ENCODE peak calls at places on chromosome X, in four cellular contexts. M is psoas muscle, S is brain microvascular endothelial cell, G is neural progenitor cell. T is an unnamed sample.

GRCh38 chrX:150127216-150127615 is 188.9 kb upstream of the EOLA2 start:
- DNase-seq in M (no peak), S (no peak), G (no peak), T (no peak)

GRCh38 chrX:69361286-69361926 is 142.7 kb upstream of the NALF2 start:
- DNase-seq in M (no peak), S (no peak), G (no peak), T (no peak)

GRCh38 chrX:115364625-115365024 is 75.1 kb downstream of the LUZP4 start:
- DNase-seq in M (no peak), S (no peak), G (no peak), T (no peak)

GRCh38 chrX:129984196-129984962 is 1.9 kb downstream of the BCORL1 start:
- DNase-seq in M (peak; percentile 66), S (no peak), G (peak; percentile 43), T (no peak)

GRCh38 chrX:53247928-53248327 is 22.9 kb upstream of the KDM5C start:
- DNase-seq in M (no peak), S (no peak), G (no peak), T (no peak)

GRCh38 chrX:129522184-129523059 is 868 bp downstream of the SMARCA1 start:
- DNase-seq in M (peak; percentile 68), S (peak; percentile 45), G (peak; percentile 80), T (no peak)

GRCh38 chrX:128396601-128397000 is 344.4 kb upstream of the ACTRT1 start:
- DNase-seq in M (no peak), S (no peak), G (no peak), T (no peak)

GRCh38 chrX:57925806-57926205 is 15.5 kb upstream of the ZXDA start:
- DNase-seq in M (no peak), S (no peak), G (no peak), T (no peak)

GRCh38 chrX:100946521-100946920 is 17.8 kb upstream of the XKRX start:
- DNase-seq in M (no peak), S (no peak), G (no peak), T (no peak)

GRCh38 chrX:54413753-54414152 is 26.5 kb upstream of the TSR2 start:
- DNase-seq in M (no peak), S (no peak), G (no peak), T (no peak)

GRCh38 chrX:1507511-1508463 is 29.2 kb downstream of the P2RY8 start:
- DNase-seq in M (no peak), S (no peak), G (no peak), T (no peak)

GRCh38 chrX:97691901-97692455 is 808.3 kb downstream of the RPA4 start:
- DNase-seq in M (no peak), S (no peak), G (peak; percentile 62), T (no peak)

GRCh38 chrX:101482296-101482695 is 3.0 kb upstream of the ARMCX4 start:
- DNase-seq in M (no peak), S (peak; percentile 18), G (no peak), T (no peak)

GRCh38 chrX:47093248-47093647 is 15.0 kb downstream of the RGN start:
- DNase-seq in M (no peak), S (peak; percentile 20), G (peak; percentile 29), T (peak; percentile 8)

GRCh38 chrX:110944323-110944761 is 148.7 kb upstream of the CHRDL1 start:
- DNase-seq in M (peak; percentile 50), S (no peak), G (peak; percentile 61), T (no peak)

GRCh38 chrX:129654652-129655546 is at the start of gene APLN:
- DNase-seq in M (peak; percentile 69), S (no peak), G (peak; percentile 71), T (no peak)

GRCh38 chrX:39946822-39947221 is 150.9 kb downstream of the BCOR start:
- DNase-seq in M (no peak), S (peak; percentile 82), G (no peak), T (no peak)

GRCh38 chrX:106606583-106606982 is 5.2 kb upstream of the RADX start:
- DNase-seq in M (no peak), S (no peak), G (no peak), T (no peak)

GRCh38 chrX:105696870-105697269 is 125.5 kb upstream of the NRK start:
- DNase-seq in M (no peak), S (no peak), G (no peak), T (no peak)

GRCh38 chrX:8044861-8045434 is 117.7 kb upstream of the PNPLA4 start:
- DNase-seq in M (no peak), S (peak; percentile 0), G (no peak), T (no peak)

GRCh38 chrX:155865193-155865592 is 16.0 kb upstream of the VAMP7 start:
- DNase-seq in M (no peak), S (no peak), G (no peak), T (no peak)

GRCh38 chrX:104270916-104271512 is 16.3 kb upstream of the ESX1 start:
- DNase-seq in M (no peak), S (peak; percentile 17), G (peak; percentile 65), T (no peak)

GRCh38 chrX:71492086-71493065 is 40.5 kb upstream of the OGT start:
- DNase-seq in M (peak; percentile 73), S (peak; percentile 51), G (no peak), T (no peak)

GRCh38 chrX:1185556-1185955 is 26.9 kb downstream of the CRLF2 start:
- DNase-seq in M (no peak), S (no peak), G (no peak), T (no peak)

GRCh38 chrX:146707781-146708180 is 101.8 kb upstream of the CXorf51B start:
- DNase-seq in M (no peak), S (no peak), G (peak; percentile 10), T (no peak)

GRCh38 chrX:10350991-10351390 is 194.2 kb downstream of the CLCN4 start:
- DNase-seq in M (no peak), S (peak; percentile 22), G (no peak), T (no peak)

GRCh38 chrX:21847342-21847741 is 7.9 kb downstream of the MBTPS2 start:
- DNase-seq in M (no peak), S (no peak), G (no peak), T (no peak)

GRCh38 chrX:31545726-31546125 is 473.9 kb upstream of the FTHL17 start:
- DNase-seq in M (no peak), S (no peak), G (no peak), T (no peak)

GRCh38 chrX:13010546-13010945 is 33.9 kb downstream of the FAM9C start:
- DNase-seq in M (no peak), S (no peak), G (no peak), T (no peak)
- H3K4me3 ChIP-seq in M (no peak overlapping the region), S (no peak overlapping the region), G (no peak overlapping the region), T (no peak overlapping the region)

DNA sequence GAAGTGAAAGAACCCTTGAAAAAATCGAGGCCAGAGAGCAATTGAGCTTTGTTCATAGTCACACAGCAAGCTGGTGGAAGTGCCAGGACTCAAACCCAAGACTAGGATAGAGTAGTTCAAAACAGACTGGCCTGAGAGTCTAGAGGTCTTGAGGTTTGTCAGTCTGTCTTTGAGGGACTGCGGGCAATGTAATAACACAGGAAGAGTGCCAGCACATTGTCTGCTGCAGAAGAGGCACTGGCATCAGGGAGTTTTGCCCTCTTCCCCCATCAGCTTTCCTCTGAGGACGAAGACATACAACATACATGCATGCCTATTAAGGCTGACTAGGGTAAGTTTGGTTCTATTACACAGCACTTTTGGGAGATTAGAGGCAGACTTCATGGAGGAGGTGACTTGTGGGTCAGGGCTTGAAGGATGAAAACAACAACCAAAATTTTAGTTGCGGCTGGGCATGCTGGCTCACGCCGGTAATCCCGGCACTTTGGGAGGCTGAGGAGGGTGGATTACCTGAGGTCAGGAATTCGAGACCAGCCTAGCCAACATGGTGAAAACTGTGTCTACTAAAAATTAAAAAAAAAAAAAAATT is 64.1 kb upstream of the LAS1L start:
- DNase-seq in M (no peak), S (no peak), G (no peak), T (no peak)
- TF ChIP-seq CTCF in M (no peak), S (no peak), G (no peak), T (no peak)

GRCh38 chrX:55919367-55920221 is 202.0 kb downstream of the RRAGB start:
- DNase-seq in M (no peak), S (no peak), G (no peak), T (no peak)
- H3K4me3 ChIP-seq in M (no peak overlapping the region), S (no peak overlapping the region), G (no peak overlapping the region), T (no peak overlapping the region)

GRCh38 chrX:134761788-134762187 is 103.5 kb upstream of the PLAC1 start:
- DNase-seq in M (no peak), S (no peak), G (no peak), T (no peak)

GRCh38 chrX:134758652-134759051 is 100.4 kb upstream of the PLAC1 start:
- DNase-seq in M (no peak), S (no peak), G (no peak), T (no peak)

GRCh38 chrX:134760671-134761070 is 102.4 kb upstream of the PLAC1 start:
- DNase-seq in M (no peak), S (no peak), G (no peak), T (no peak)

DNA sequence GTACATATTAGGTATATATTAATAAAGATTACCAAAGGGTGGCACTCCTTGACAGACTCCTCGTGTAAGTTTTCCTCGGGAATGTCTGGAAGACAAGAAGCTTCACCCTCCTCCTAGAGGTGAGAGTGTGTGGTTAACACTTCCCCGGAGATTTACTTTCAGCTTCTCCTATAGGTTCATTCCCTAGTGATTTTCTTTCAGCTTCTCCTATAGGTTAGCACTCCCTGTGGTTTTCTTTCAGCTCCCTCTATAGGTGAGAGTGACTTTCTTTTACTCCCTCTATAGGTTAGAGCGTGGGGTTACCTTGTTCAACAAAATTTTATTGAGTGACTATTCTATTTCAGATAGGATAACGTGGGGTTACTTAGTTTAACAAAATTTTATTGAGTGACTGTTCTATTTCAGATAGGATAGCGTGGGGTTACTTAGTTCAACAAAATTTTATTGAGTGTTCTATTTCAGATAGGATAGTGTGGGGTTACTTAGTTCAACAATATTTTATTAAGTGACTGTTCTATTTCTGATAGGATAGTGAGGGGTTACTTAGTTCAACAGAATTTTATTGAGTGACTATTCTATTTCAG is 106.0 kb upstream of the PLAC1 start:
- DNase-seq in M (no peak), S (no peak), G (peak; percentile 18), T (no peak)
- TF ChIP-seq CTCF in M (no peak), S (peak; percentile 42), G (peak; percentile 41), T (peak; percentile 29)

DNA sequence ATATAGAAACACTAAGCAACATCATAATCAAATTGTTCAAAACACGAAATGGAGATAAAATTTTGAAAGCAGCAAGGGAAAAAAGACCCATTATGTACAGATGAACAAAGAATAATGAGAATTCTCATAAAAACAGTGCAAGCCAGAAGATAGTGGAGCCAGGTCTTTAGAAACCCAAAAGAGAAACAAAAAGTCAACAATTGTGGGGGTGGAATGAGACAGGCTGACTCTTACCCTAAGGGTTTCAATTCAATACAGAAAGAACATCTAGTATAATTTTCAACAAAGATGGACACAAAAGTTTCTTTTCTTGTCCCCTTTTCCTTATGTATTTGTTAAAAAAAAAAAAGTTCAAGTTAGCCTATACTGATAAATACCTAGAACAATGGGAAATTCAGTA is 34.0 kb upstream of the MAGEB2 start:
- DNase-seq in M (no peak), S (no peak), G (no peak), T (no peak)
- H3K4me3 ChIP-seq in M (no peak overlapping the region), S (no peak overlapping the region), G (no peak overlapping the region), T (no peak overlapping the region)

DNA sequence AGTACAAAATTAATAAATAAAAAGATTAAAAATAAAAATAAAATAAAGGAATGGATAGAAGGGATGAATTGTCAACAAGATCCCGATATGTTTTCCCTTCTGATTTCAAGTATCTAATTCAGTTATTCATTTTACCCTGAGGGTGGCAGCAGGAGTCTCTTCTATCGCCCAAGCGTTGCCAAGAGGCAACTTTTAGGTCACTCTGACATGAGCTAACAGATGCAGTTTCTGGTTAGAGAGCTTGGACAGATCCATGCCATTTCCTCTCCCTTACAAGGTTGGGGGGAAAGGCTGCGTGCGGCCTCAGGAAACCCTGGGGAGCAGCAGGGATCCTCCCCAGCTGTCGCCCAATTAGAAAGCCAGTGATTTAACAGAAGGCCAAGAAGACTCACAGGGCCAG is 35.3 kb upstream of the WAS start:
- DNase-seq in M (peak; percentile 55), S (peak; percentile 12), G (peak; percentile 54), T (no peak)
- TF ChIP-seq CTCF in M (peak; percentile 36), S (peak; percentile 42), G (peak; percentile 39), T (no peak)